ENCODE peak calls at places on chromosome 3, in six cellular contexts. N, Y, J, R, A and V are unnamed samples.

GRCh38 chr3:3170998-3171397 is 8.5 kb downstream of the CRBN start:
- DNase-seq in R (peak; percentile 44), A (no peak), N (no peak), Y (no peak), J (no peak), V (peak; percentile 42)

GRCh38 chr3:122942937-122943827 is 84.4 kb downstream of the SEMA5B start:
- DNase-seq in A (peak; percentile 50), R (peak; percentile 64), Y (peak; percentile 38), J (peak; percentile 89), N (peak; percentile 78), V (peak; percentile 37)

GRCh38 chr3:52077900-52078299 is 21.5 kb upstream of the DUSP7 start:
- DNase-seq in R (no peak), Y (no peak), J (no peak), A (no peak), N (no peak), V (no peak)

GRCh38 chr3:104291437-104291851 is 1075.3 kb upstream of the ALCAM start:
- DNase-seq in A (no peak), Y (no peak), J (no peak), N (no peak), R (no peak), V (peak; percentile 8)

GRCh38 chr3:73435055-73435454 is 189.7 kb downstream of the PDZRN3 start:
- DNase-seq in A (no peak), N (no peak), R (no peak), J (no peak), Y (no peak), V (no peak)

GRCh38 chr3:98573231-98573728 is 20.1 kb downstream of the CPOX start:
- DNase-seq in Y (no peak), J (no peak), N (no peak), A (no peak), R (no peak), V (peak; percentile 70)

GRCh38 chr3:44492496-44492895 is 15.0 kb upstream of the ZNF445 start:
- DNase-seq in Y (no peak), R (no peak), J (no peak), A (no peak), N (no peak), V (no peak)

GRCh38 chr3:159560214-159561004 is 428.2 kb upstream of the IL12A start:
- DNase-seq in A (no peak), R (no peak), Y (no peak), J (no peak), N (no peak), V (no peak)

GRCh38 chr3:5022966-5023776 is 43.9 kb downstream of the BHLHE40 start:
- DNase-seq in Y (peak; percentile 69), N (no peak), R (peak; percentile 99), J (peak; percentile 87), A (peak; percentile 37), V (peak; percentile 60)

GRCh38 chr3:73461582-73461981 is 163.2 kb downstream of the PDZRN3 start:
- DNase-seq in Y (peak; percentile 53), N (no peak), J (no peak), R (no peak), A (no peak), V (no peak)

GRCh38 chr3:128217702-128218475 is 64.6 kb downstream of the EEFSEC start:
- DNase-seq in J (no peak), N (no peak), Y (no peak), A (peak; percentile 4), R (no peak), V (peak; percentile 46)

GRCh38 chr3:178712247-178712646 is 176.0 kb downstream of the KCNMB2 start:
- DNase-seq in N (no peak), J (no peak), R (no peak), Y (no peak), A (no peak), V (no peak)

GRCh38 chr3:115860766-115861165 is 237.5 kb downstream of the GAP43 start:
- DNase-seq in J (no peak), Y (no peak), R (no peak), N (no peak), A (no peak), V (no peak)

GRCh38 chr3:58260261-58260731 is 22.7 kb downstream of the ABHD6 start:
- DNase-seq in J (no peak), Y (no peak), R (peak; percentile 14), N (no peak), A (peak; percentile 61), V (no peak)

GRCh38 chr3:52124126-52124525 is 30.1 kb downstream of the POC1A start:
- DNase-seq in N (no peak), J (no peak), R (no peak), Y (no peak), A (no peak), V (no peak)

GRCh38 chr3:160754371-160754854 is 1.6 kb upstream of the PPM1L start:
- DNase-seq in A (peak; percentile 18), Y (peak; percentile 39), R (no peak), J (no peak), N (peak; percentile 67), V (peak; percentile 18)

GRCh38 chr3:137438561-137438960 is 325.6 kb upstream of the SOX14 start:
- DNase-seq in R (no peak), Y (no peak), N (no peak), A (no peak), J (no peak), V (no peak)

GRCh38 chr3:196942915-196943277 is 568 bp upstream of the NCBP2 start:
- DNase-seq in A (peak; percentile 28), R (no peak), Y (no peak), J (no peak), N (no peak), V (peak; percentile 52)

GRCh38 chr3:72299321-72299802 is 514.4 kb upstream of the PROK2 start:
- DNase-seq in N (no peak), R (no peak), Y (no peak), J (no peak), A (no peak), V (no peak)

GRCh38 chr3:182235504-182235903 is 523.8 kb downstream of the SOX2 start:
- DNase-seq in Y (no peak), R (no peak), A (no peak), J (no peak), N (no peak), V (no peak)

GRCh38 chr3:154074966-154075365 is 46.2 kb upstream of the ARHGEF26 start:
- DNase-seq in A (no peak), Y (no peak), J (no peak), R (no peak), N (no peak), V (no peak)

GRCh38 chr3:89525597-89525996 is 418.2 kb downstream of the EPHA3 start:
- DNase-seq in Y (no peak), J (no peak), N (no peak), R (no peak), A (no peak), V (no peak)

GRCh38 chr3:143849854-143850549 is 1.7 kb upstream of the SLC9A9 start:
- DNase-seq in Y (no peak), J (no peak), A (no peak), R (no peak), N (no peak), V (peak; percentile 68)

GRCh38 chr3:188389711-188390346 is 235.9 kb downstream of the LPP start:
- DNase-seq in J (no peak), Y (no peak), R (no peak), N (no peak), A (peak; percentile 85), V (peak; percentile 46)

GRCh38 chr3:20905210-20905805 is 719.3 kb upstream of the SGO1 start:
- DNase-seq in A (no peak), J (no peak), Y (no peak), R (no peak), N (no peak), V (no peak)

GRCh38 chr3:169085827-169086226 is 577.7 kb downstream of the MECOM start:
- DNase-seq in J (no peak), A (no peak), Y (no peak), R (no peak), N (no peak), V (no peak)

GRCh38 chr3:118960876-118961275 is 73.8 kb downstream of the IGSF11 start:
- DNase-seq in A (no peak), R (no peak), N (no peak), J (no peak), Y (no peak), V (no peak)

GRCh38 chr3:120450261-120450913 is 405 bp downstream of the FSTL1 start:
- DNase-seq in N (peak; percentile 72), J (no peak), Y (peak; percentile 56), R (peak; percentile 49), A (peak; percentile 15), V (no peak)

GRCh38 chr3:45907769-45908705 is 21.7 kb downstream of the CCR9 start:
- DNase-seq in R (no peak), N (no peak), A (peak; percentile 31), Y (no peak), J (no peak), V (no peak)

GRCh38 chr3:24963762-24964625 is 464.1 kb upstream of the RARB start:
- DNase-seq in A (no peak), R (peak; percentile 39), J (no peak), Y (no peak), N (no peak), V (peak; percentile 13)
- TF ChIP-seq CTCF in A (no peak), R (peak; percentile 80), J (peak; percentile 80), Y (no peak), N (peak; percentile 67), V (peak; percentile 29)

GRCh38 chr3:48398701-48399386 is 26.8 kb downstream of the FBXW12 start:
- DNase-seq in R (no peak), Y (no peak), J (no peak), N (peak; percentile 50), A (no peak), V (no peak)

GRCh38 chr3:48402281-48402732 is 27.6 kb downstream of the PLXNB1 start:
- DNase-seq in J (peak; percentile 85), N (peak; percentile 75), R (no peak), A (peak; percentile 17), Y (peak; percentile 92), V (no peak)

GRCh38 chr3:48397767-48398681 is 26.0 kb downstream of the FBXW12 start:
- DNase-seq in A (no peak), J (no peak), R (no peak), N (peak; percentile 62), Y (peak; percentile 14), V (no peak)

GRCh38 chr3:48400824-48401433 is 28.9 kb downstream of the FBXW12 start:
- DNase-seq in N (peak; percentile 56), J (no peak), R (peak; percentile 70), A (peak; percentile 73), Y (peak; percentile 67), V (peak; percentile 84)

GRCh38 chr3:48399387-48400172 is 27.6 kb downstream of the FBXW12 start:
- DNase-seq in N (no peak), J (no peak), Y (no peak), A (peak; percentile 15), R (no peak), V (no peak)
- TF ChIP-seq CTCF in N (no peak), J (no peak), Y (no peak), A (no peak), R (no peak), V (no peak)

GRCh38 chr3:193906849-193907410 is 229.0 kb upstream of the HES1 start:
- DNase-seq in J (no peak), Y (no peak), A (no peak), R (no peak), N (no peak), V (no peak)
- TF ChIP-seq CTCF in J (no peak), Y (no peak), A (no peak), R (no peak), N (no peak), V (no peak)

DNA sequence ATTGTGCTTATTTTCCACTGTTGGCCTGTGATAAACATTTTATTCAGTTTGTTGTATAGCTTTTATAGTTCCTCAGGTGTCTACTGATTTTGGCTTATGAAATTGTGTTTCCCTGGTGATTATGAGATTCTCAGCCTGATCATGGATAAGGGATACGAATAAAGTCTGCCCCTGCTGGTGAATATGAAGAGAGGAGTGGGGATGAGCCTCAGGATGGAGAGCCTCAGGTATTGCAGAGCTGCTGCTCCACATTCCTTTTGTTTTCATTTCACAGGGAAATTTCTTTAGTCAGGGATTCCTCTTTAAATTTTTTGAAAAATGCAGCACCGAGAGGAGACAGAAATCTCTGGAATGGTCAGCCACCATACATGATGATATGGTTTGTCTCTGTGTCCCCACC is 14.7 kb upstream of the RAB6B start:
- DNase-seq in Y (no peak), N (no peak), J (no peak), R (no peak), A (no peak), V (no peak)
- TF ChIP-seq CTCF in Y (no peak), N (no peak), J (peak; percentile 39), R (no peak), A (no peak), V (no peak)